ENCODE peak calls at places on chromosome 18, in five cellular contexts. N, G, E, O and F are unnamed samples.

GRCh38 chr18:63646916-63647315 is 2.9 kb upstream of the SERPINB4 start:
- DNase-seq in N (no peak), G (no peak), E (no peak), O (no peak), F (no peak)

GRCh38 chr18:4870177-4870773 is 326.8 kb downstream of the AKAIN1 start:
- DNase-seq in N (no peak), G (no peak), E (no peak), O (no peak), F (no peak)

GRCh38 chr18:45793295-45793965 is 32.0 kb upstream of the SIGLEC15 start:
- DNase-seq in N (no peak), G (no peak), E (peak; percentile 79), O (no peak), F (no peak)

GRCh38 chr18:41820784-41821183 is 134.2 kb upstream of the PIK3C3 start:
- DNase-seq in N (no peak), G (no peak), E (no peak), O (no peak), F (no peak)

GRCh38 chr18:31241900-31242409 is 76.0 kb upstream of the DSG1 start:
- DNase-seq in N (no peak), G (no peak), E (no peak), O (no peak), F (no peak)

GRCh38 chr18:56402872-56403516 is 235.4 kb downstream of the TXNL1 start:
- DNase-seq in N (no peak), G (no peak), E (peak; percentile 59), O (no peak), F (peak; percentile 64)

GRCh38 chr18:64183674-64184073 is 34.8 kb upstream of the LINC00305 start:
- DNase-seq in N (no peak), G (no peak), E (no peak), O (no peak), F (no peak)

GRCh38 chr18:31555971-31556747 is 35.5 kb upstream of the TTR start:
- DNase-seq in N (no peak), G (peak; percentile 66), E (peak; percentile 16), O (no peak), F (no peak)

GRCh38 chr18:36038102-36038663 is 29.2 kb downstream of the RPRD1A start:
- DNase-seq in N (no peak), G (no peak), E (no peak), O (no peak), F (no peak)

GRCh38 chr18:63306819-63307554 is 12.6 kb downstream of the BCL2 start:
- DNase-seq in N (no peak), G (no peak), E (no peak), O (no peak), F (no peak)

GRCh38 chr18:74914052-74914591 is 294.8 kb downstream of the PTGR3 start:
- DNase-seq in N (no peak), G (no peak), E (no peak), O (no peak), F (no peak)

GRCh38 chr18:51188024-51188701 is 9.3 kb downstream of the MEX3C start:
- DNase-seq in N (no peak), G (peak; percentile 36), E (no peak), O (no peak), F (no peak)

GRCh38 chr18:22699629-22700028 is 233.5 kb upstream of the RBBP8 start:
- DNase-seq in N (no peak), G (no peak), E (no peak), O (no peak), F (no peak)

GRCh38 chr18:3799515-3799914 is 349.5 kb downstream of the TGIF1 start:
- DNase-seq in N (no peak), G (no peak), E (no peak), O (no peak), F (no peak)

GRCh38 chr18:30814446-30814845 is 228.1 kb downstream of the DSC3 start:
- DNase-seq in N (no peak), G (no peak), E (no peak), O (no peak), F (no peak)

GRCh38 chr18:75830848-75831247 is 403.3 kb upstream of the SMIM21 start:
- DNase-seq in N (no peak), G (no peak), E (no peak), O (no peak), F (no peak)

GRCh38 chr18:47485221-47485797 is 233.8 kb upstream of the SKOR2 start:
- DNase-seq in N (no peak), G (no peak), E (no peak), O (no peak), F (no peak)

GRCh38 chr18:36411745-36412168 is 114.2 kb downstream of the FHOD3 start:
- DNase-seq in N (no peak), G (no peak), E (no peak), O (no peak), F (no peak)

GRCh38 chr18:46672062-46672970 is 15.3 kb upstream of the LOXHD1 start:
- DNase-seq in N (no peak), G (peak; percentile 72), E (no peak), O (no peak), F (no peak)

GRCh38 chr18:22284581-22285230 is 115.3 kb downstream of the GATA6 start:
- DNase-seq in N (no peak), G (no peak), E (no peak), O (no peak), F (no peak)

GRCh38 chr18:76353500-76353899 is 141.5 kb downstream of the ZNF516 start:
- DNase-seq in N (no peak), G (no peak), E (no peak), O (no peak), F (no peak)

GRCh38 chr18:64111950-64112349 is 36.9 kb downstream of the LINC00305 start:
- DNase-seq in N (no peak), G (no peak), E (no peak), O (no peak), F (no peak)

GRCh38 chr18:73093687-73094250 is 226.0 kb upstream of the NETO1 start:
- DNase-seq in N (no peak), G (no peak), E (no peak), O (no peak), F (no peak)

GRCh38 chr18:8998481-8999217 is 103.8 kb upstream of the NDUFV2 start:
- DNase-seq in N (no peak), G (no peak), E (no peak), O (no peak), F (no peak)

GRCh38 chr18:24201699-24202687 is 63.1 kb downstream of the CABYR start:
- DNase-seq in N (no peak), G (no peak), E (no peak), O (no peak), F (no peak)

GRCh38 chr18:45012286-45012685 is 331.6 kb downstream of the SETBP1 start:
- DNase-seq in N (no peak), G (no peak), E (no peak), O (no peak), F (no peak)

GRCh38 chr18:67475673-67476072 is 40.8 kb downstream of the DSEL start:
- DNase-seq in N (no peak), G (no peak), E (peak; percentile 11), O (no peak), F (no peak)

GRCh38 chr18:74513883-74514205 is 17.7 kb downstream of the CNDP2 start:
- DNase-seq in N (no peak), G (no peak), E (no peak), O (no peak), F (no peak)

GRCh38 chr18:35110554-35111058 is 69.4 kb downstream of the MAPRE2 start:
- DNase-seq in N (no peak), G (no peak), E (no peak), O (no peak), F (no peak)

DNA sequence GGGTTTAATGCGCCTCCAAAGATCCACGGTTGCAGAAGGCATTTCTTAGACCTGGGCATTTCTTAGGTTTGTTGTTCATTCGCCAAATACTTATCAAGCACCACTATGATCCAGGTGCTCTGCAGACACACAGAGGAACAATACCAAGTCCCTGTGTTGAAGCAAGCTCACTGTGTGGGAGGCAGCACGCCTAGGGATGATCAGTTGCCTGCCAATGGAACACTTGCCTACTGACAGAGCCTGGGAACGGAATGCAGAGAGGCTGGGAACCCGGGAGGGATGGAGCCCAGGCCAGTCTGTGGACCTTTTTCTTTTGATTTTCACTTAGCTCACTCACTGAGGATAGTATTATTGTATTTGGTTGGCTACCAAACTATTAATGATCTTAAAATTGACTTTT is 1.9 kb upstream of the GRP start:
- DNase-seq in N (no peak), G (no peak), E (no peak), O (no peak), F (no peak)
- H3K27me3 ChIP-seq in N (peaks cover 54% of the 10 kb centered on the region), G (no peaks in the 10 kb centered on the region), E (peaks cover 77% of the 10 kb centered on the region), O (peaks cover 20% of the 10 kb centered on the region), F (no peaks in the 10 kb centered on the region)

DNA sequence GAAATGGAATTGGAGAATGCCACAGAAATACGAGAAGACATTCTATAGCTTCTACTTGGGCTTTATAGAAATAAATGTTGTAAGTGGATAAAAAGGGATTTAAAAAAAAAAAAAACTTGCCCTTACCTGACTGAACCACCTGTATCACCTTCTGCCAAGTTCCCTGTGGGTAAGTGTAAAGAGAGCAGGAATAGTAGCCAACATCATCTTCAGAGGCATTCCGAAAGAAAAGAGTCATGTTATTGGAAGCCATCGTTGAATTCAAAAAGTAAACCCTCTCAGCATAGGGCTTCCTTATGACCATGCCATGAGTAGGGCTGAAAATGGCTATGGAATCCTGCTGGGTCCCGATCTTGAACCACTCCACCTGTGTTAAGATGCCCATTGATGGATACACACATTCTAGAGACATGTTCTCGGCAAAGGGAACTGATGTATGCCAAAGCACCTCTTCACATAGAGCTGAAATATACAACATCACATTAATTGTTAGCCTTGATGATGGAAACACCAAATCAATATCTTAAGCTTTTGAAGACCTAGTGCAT is 991 bp downstream of the CD226 start:
- DNase-seq in N (no peak), G (no peak), E (no peak), O (no peak), F (no peak)
- H3K4me3 ChIP-seq in N (peak overlapping the region; percentile 25), G (no peak overlapping the region), E (no peak overlapping the region), O (no peak overlapping the region), F (no peak overlapping the region)

DNA sequence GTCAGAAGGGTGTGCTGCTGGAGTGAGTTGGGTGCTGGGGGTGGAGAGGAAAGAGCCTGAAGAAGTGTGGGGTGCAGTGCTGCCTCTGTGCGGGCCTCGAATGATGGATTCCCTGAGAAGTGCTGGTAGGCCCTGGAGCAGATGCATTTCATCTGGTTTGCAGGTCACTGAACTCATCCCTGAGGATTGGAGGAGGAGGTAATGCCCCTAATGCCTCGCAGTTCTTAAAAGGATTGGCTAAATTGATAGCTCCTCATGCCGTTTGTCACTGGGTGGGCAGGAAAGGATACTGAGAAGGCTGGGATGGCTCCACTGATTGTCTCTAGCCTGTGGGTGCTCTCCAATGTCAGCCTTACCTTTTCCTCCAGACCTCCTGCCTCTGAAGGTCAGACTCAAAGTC is 74.1 kb downstream of the CTIF start:
- DNase-seq in N (no peak), G (no peak), E (no peak), O (no peak), F (no peak)
- H3K27ac ChIP-seq in N (peak overlapping the region; percentile 58), G (no peak overlapping the region), E (no peak overlapping the region), O (no peak overlapping the region), F (peak overlapping the region; percentile 95)

GRCh38 chr18:13868501-13869271 is 44.7 kb downstream of the MC5R start:
- DNase-seq in N (no peak), G (no peak), E (no peak), O (no peak), F (no peak)

GRCh38 chr18:13871701-13872100 is 43.6 kb downstream of the MC2R start:
- DNase-seq in N (no peak), G (no peak), E (no peak), O (no peak), F (no peak)

GRCh38 chr18:13874558-13874957 is 40.8 kb downstream of the MC2R start:
- DNase-seq in N (no peak), G (no peak), E (no peak), O (no peak), F (no peak)

GRCh38 chr18:13872932-13873331 is 42.4 kb downstream of the MC2R start:
- DNase-seq in N (no peak), G (no peak), E (no peak), O (no peak), F (no peak)

GRCh38 chr18:13872373-13872772 is 43.0 kb downstream of the MC2R start:
- DNase-seq in N (no peak), G (no peak), E (no peak), O (no peak), F (no peak)
- H3K27me3 ChIP-seq in N (peaks cover 21% of the 10 kb centered on the region), G (no peaks in the 10 kb centered on the region), E (no peaks in the 10 kb centered on the region), O (no peaks in the 10 kb centered on the region), F (no peaks in the 10 kb centered on the region)